ENCODE peak calls at places on chromosomes 2 and 18, in seven cellular contexts. G, D, U, K, M, Q and B are unnamed samples.
A peak's percentile ranks its signal among the peaks of the same experiment; 100 is the strongest.

GRCh38 chr2:216984937-216985336 is 125.1 kb upstream of the TNP1 start:
- DNase-seq in G (no peak), D (no peak), U (no peak), K (no peak), M (no peak), Q (no peak), B (no peak)

GRCh38 chr18:70450658-70451253 is 161.9 kb downstream of the SOCS6 start:
- DNase-seq in G (no peak), D (no peak), U (no peak), K (no peak), M (no peak), Q (no peak), B (no peak)

GRCh38 chr2:197274349-197274748 is 36.2 kb downstream of the ANKRD44 start:
- DNase-seq in G (no peak), D (no peak), U (no peak), K (no peak), M (no peak), Q (no peak), B (no peak)

GRCh38 chr2:14628906-14629305 is 3.6 kb upstream of the LRATD1 start:
- DNase-seq in G (no peak), D (no peak), U (no peak), K (peak; percentile 75), M (no peak), Q (no peak), B (peak; percentile 72)

GRCh38 chr2:46706264-46706983 is 209.2 kb downstream of the MCFD2 start:
- DNase-seq in G (no peak), D (no peak), U (no peak), K (no peak), M (no peak), Q (peak; percentile 48), B (no peak)

GRCh38 chr2:213065583-213066444 is 85.6 kb downstream of the IKZF2 start:
- DNase-seq in G (peak; percentile 33), D (no peak), U (no peak), K (peak; percentile 32), M (peak; percentile 22), Q (peak; percentile 39), B (no peak)

GRCh38 chr2:214484239-214484638 is 73.4 kb downstream of the VWC2L start:
- DNase-seq in G (no peak), D (no peak), U (no peak), K (no peak), M (no peak), Q (no peak), B (no peak)

GRCh38 chr2:228094377-228094921 is 87.0 kb downstream of the SPHKAP start:
- DNase-seq in G (no peak), D (no peak), U (no peak), K (no peak), M (no peak), Q (peak; percentile 25), B (no peak)

GRCh38 chr2:39871291-39871761 is 92.3 kb upstream of the THUMPD2 start:
- DNase-seq in G (no peak), D (no peak), U (no peak), K (no peak), M (no peak), Q (peak; percentile 99), B (peak; percentile 66)

GRCh38 chr2:64453710-64454315 is at the start of gene LGALSL:
- DNase-seq in G (peak; percentile 82), D (peak; percentile 76), U (peak; percentile 86), K (peak; percentile 93), M (peak; percentile 78), Q (peak; percentile 57), B (peak; percentile 77)

GRCh38 chr2:3631161-3631850 is 26.7 kb upstream of the ALLC start:
- DNase-seq in G (no peak), D (no peak), U (peak; percentile 30), K (no peak), M (no peak), Q (no peak), B (peak; percentile 23)

GRCh38 chr2:71831208-71831577 is 316.5 kb downstream of the CYP26B1 start:
- DNase-seq in G (no peak), D (peak; percentile 15), U (no peak), K (no peak), M (peak; percentile 61), Q (peak; percentile 96), B (no peak)

GRCh38 chr2:9773905-9774239 is 69.4 kb upstream of the TAF1B start:
- DNase-seq in G (no peak), D (no peak), U (no peak), K (no peak), M (no peak), Q (no peak), B (no peak)

GRCh38 chr18:78637442-78638402 is 341.9 kb upstream of the SALL3 start:
- DNase-seq in G (no peak), D (no peak), U (no peak), K (no peak), M (no peak), Q (no peak), B (peak; percentile 51)

GRCh38 chr18:10131783-10132381 is 218.1 kb downstream of the VAPA start:
- DNase-seq in G (no peak), D (no peak), U (no peak), K (no peak), M (no peak), Q (peak; percentile 23), B (no peak)

GRCh38 chr2:240821429-240821778 is 1.4 kb upstream of the KIF1A start:
- DNase-seq in G (no peak), D (no peak), U (no peak), K (no peak), M (no peak), Q (no peak), B (no peak)

DNA sequence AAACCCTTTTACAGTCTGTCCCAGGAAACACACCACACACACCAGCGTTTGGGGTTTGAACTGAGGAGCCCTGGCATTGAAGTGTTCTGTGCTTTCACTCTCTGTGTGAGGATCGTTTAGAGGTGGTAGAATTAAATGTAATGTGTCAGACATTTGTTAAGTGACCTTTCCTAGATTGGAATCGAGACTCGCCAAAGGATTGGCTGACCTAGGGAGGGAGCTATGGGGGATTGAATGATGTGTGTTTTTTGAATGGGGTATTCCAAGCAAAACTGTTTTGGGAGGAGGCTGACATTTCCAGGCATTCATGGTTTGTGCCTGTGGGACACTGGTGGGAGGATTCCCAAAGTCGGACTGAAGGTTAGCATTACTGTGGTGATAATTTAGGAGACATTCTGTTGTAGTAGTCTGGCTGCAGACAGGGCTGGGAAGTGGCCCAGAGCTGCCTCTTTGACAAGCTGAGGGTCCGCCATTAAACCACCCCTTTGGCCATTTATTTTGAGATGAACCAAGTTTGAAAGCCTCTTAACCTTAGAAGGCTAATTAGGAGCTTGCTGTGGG is 1.7 kb downstream of the MYO1B start:
- DNase-seq in G (no peak), D (no peak), U (no peak), K (no peak), M (no peak), Q (peak; percentile 39), B (no peak)
- H3K4me3 ChIP-seq in G (peak overlapping the region; percentile 43), D (peak overlapping the region; percentile 94), U (peak overlapping the region; percentile 61), K (peak overlapping the region; percentile 78), M (peak overlapping the region; percentile 92), Q (peak overlapping the region; percentile 81), B (peak overlapping the region; percentile 87)

GRCh38 chr2:55779459-55780421 is 86.1 kb upstream of the PNPT1 start:
- DNase-seq in G (no peak), D (peak; percentile 72), U (no peak), K (no peak), M (no peak), Q (peak; percentile 95), B (peak; percentile 72)

GRCh38 chr2:55776966-55777365 is 83.3 kb upstream of the PNPT1 start:
- DNase-seq in G (no peak), D (no peak), U (no peak), K (no peak), M (no peak), Q (no peak), B (no peak)

GRCh38 chr2:55782528-55783173 is 89.0 kb upstream of the PNPT1 start:
- DNase-seq in G (no peak), D (no peak), U (no peak), K (no peak), M (no peak), Q (no peak), B (no peak)

GRCh38 chr2:55786286-55786685 is 92.6 kb upstream of the PNPT1 start:
- DNase-seq in G (no peak), D (no peak), U (no peak), K (no peak), M (no peak), Q (no peak), B (no peak)

GRCh38 chr2:55781542-55781941 is 87.9 kb upstream of the PNPT1 start:
- DNase-seq in G (no peak), D (no peak), U (no peak), K (no peak), M (no peak), Q (no peak), B (no peak)
- TF ChIP-seq CTCF in G (no peak), D (no peak), U (no peak), K (no peak), M (peak; percentile 26), Q (peak; percentile 17), B (peak; percentile 19)

GRCh38 chr18:2900742-2901404 is 54.1 kb downstream of the EMILIN2 start:
- DNase-seq in G (no peak), D (no peak), U (no peak), K (no peak), M (no peak), Q (no peak), B (no peak)

GRCh38 chr18:2905802-2906521 is 59.2 kb downstream of the EMILIN2 start:
- DNase-seq in G (peak; percentile 72), D (peak; percentile 41), U (peak; percentile 85), K (peak; percentile 79), M (peak; percentile 78), Q (peak; percentile 43), B (no peak)

GRCh38 chr18:2903006-2903405 is 56.2 kb downstream of the EMILIN2 start:
- DNase-seq in G (no peak), D (no peak), U (peak; percentile 86), K (peak; percentile 34), M (peak; percentile 74), Q (peak; percentile 61), B (no peak)

GRCh38 chr18:2901405-2901989 is 54.7 kb downstream of the EMILIN2 start:
- DNase-seq in G (no peak), D (no peak), U (no peak), K (no peak), M (no peak), Q (peak; percentile 5), B (no peak)

DNA sequence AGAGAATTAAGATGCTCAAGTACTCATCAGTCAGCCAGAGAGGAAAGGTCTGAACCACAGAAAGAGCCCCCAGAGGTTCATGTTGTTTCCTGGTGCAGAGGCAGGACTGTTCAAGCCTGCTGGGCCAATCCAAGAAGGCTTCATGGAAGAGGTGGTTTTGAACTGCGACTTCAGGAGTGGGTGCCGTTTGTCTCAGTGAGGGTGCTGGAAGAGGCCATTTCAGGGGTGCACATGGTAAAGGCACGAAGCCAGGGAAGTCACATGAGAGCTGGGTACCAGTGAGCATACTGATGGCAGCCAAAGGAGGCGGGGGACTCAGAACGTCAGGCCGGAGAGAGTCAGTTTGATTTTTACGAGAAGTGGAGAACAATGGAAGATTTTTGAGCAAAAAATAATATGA is 55.5 kb downstream of the EMILIN2 start:
- DNase-seq in G (no peak), D (no peak), U (no peak), K (no peak), M (no peak), Q (no peak), B (no peak)
- H3K27ac ChIP-seq in G (peak overlapping the region; percentile 79), D (no peak overlapping the region), U (peak overlapping the region; percentile 54), K (no peak overlapping the region), M (peak overlapping the region; percentile 73), Q (no peak overlapping the region), B (no peak overlapping the region)

DNA sequence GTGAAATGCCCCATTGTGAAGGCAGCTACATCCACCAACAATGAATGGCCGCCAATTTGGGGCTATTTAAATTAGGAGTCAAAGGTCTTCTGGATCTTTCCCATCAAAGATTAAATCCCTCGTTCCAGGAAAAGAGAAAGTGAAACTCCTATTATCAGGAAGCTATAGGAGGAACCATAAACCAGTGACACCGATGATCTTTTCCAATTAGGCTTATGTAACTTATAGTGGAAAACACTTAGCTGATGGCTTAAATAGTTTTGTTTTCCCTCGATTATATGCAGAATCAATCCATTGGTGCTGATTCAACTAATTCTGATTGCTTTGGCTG is 389.3 kb downstream of the SOX11 start:
- DNase-seq in G (no peak), D (no peak), U (no peak), K (no peak), M (no peak), Q (no peak), B (no peak)
- H3K4me3 ChIP-seq in G (no peak overlapping the region), D (peak overlapping the region; percentile 24), U (no peak overlapping the region), K (no peak overlapping the region), M (peak overlapping the region; percentile 3), Q (no peak overlapping the region), B (no peak overlapping the region)